ENCODE peak calls at places on chromosome 12, in five cellular contexts. One of them, this sample, is unnamed.

GRCh38 chr12:14473707-14474287 is 93.9 kb downstream of the PLBD1 start:
- DNase-seq in H9: no peak
- DNase-seq in NCI-H1105: peak
- DNase-seq in NCI-H2029: peak
- DNase-seq in HuH-7.5: no peak
- DNase-seq in this sample: no peak

GRCh38 chr12:116924558-116925453 is 14.1 kb downstream of the FBXW8 start:
- DNase-seq in HuH-7.5: no peak
- DNase-seq in NCI-H2029: no peak
- DNase-seq in NCI-H1105: no peak
- DNase-seq in H9: peak
- DNase-seq in this sample: no peak

GRCh38 chr12:30999723-31000122 is 73.2 kb downstream of the TSPAN11 start:
- DNase-seq in NCI-H2029: no peak
- DNase-seq in HuH-7.5: no peak
- DNase-seq in NCI-H1105: no peak
- DNase-seq in H9: no peak
- DNase-seq in this sample: no peak

GRCh38 chr12:115338566-115339294 is 654.8 kb upstream of the TBX3 start:
- DNase-seq in HuH-7.5: no peak
- DNase-seq in H9: no peak
- DNase-seq in NCI-H2029: no peak
- DNase-seq in NCI-H1105: no peak
- DNase-seq in this sample: no peak

GRCh38 chr12:82057770-82058169 is 298.6 kb upstream of the PPFIA2 start:
- DNase-seq in H9: no peak
- DNase-seq in NCI-H2029: no peak
- DNase-seq in HuH-7.5: no peak
- DNase-seq in NCI-H1105: no peak
- DNase-seq in this sample: no peak

GRCh38 chr12:5565933-5566632 is 134.2 kb downstream of the NTF3 start:
- DNase-seq in NCI-H2029: no peak
- DNase-seq in HuH-7.5: no peak
- DNase-seq in H9: peak
- DNase-seq in NCI-H1105: no peak
- DNase-seq in this sample: no peak

GRCh38 chr12:118064608-118065007 is 3.6 kb upstream of the WSB2 start:
- DNase-seq in NCI-H2029: no peak
- DNase-seq in NCI-H1105: no peak
- DNase-seq in HuH-7.5: no peak
- DNase-seq in H9: peak
- DNase-seq in this sample: peak

GRCh38 chr12:124109760-124110159 is 136.7 kb downstream of the ZNF664 start:
- DNase-seq in H9: peak
- DNase-seq in NCI-H1105: no peak
- DNase-seq in NCI-H2029: peak
- DNase-seq in HuH-7.5: no peak
- DNase-seq in this sample: peak

GRCh38 chr12:131457331-131458047 is 253.4 kb upstream of the SFSWAP start:
- DNase-seq in NCI-H1105: no peak
- DNase-seq in HuH-7.5: no peak
- DNase-seq in H9: peak
- DNase-seq in NCI-H2029: no peak
- DNase-seq in this sample: no peak

GRCh38 chr12:114371250-114371649 is 34.7 kb downstream of the TBX5 start:
- DNase-seq in H9: no peak
- DNase-seq in NCI-H1105: no peak
- DNase-seq in NCI-H2029: no peak
- DNase-seq in HuH-7.5: no peak
- DNase-seq in this sample: no peak

GRCh38 chr12:127272864-127273263 is 994.1 kb upstream of the TMEM132C start:
- DNase-seq in HuH-7.5: no peak
- DNase-seq in NCI-H2029: no peak
- DNase-seq in NCI-H1105: no peak
- DNase-seq in H9: no peak
- DNase-seq in this sample: no peak

GRCh38 chr12:43805149-43805856 is 814 bp downstream of the TWF1 start:
- DNase-seq in HuH-7.5: peak
- DNase-seq in NCI-H2029: peak
- DNase-seq in NCI-H1105: peak
- DNase-seq in H9: no peak
- DNase-seq in this sample: no peak

GRCh38 chr12:72865921-72866320 is 593.8 kb downstream of the TRHDE start:
- DNase-seq in H9: no peak
- DNase-seq in NCI-H2029: no peak
- DNase-seq in NCI-H1105: no peak
- DNase-seq in HuH-7.5: no peak
- DNase-seq in this sample: no peak

GRCh38 chr12:49619286-49619685 is 4.1 kb upstream of the PRPF40B start:
- DNase-seq in HuH-7.5: no peak
- DNase-seq in NCI-H1105: no peak
- DNase-seq in H9: no peak
- DNase-seq in NCI-H2029: no peak
- DNase-seq in this sample: no peak

GRCh38 chr12:113064395-113065125 is 8.0 kb downstream of the DTX1 start:
- DNase-seq in NCI-H1105: no peak
- DNase-seq in H9: no peak
- DNase-seq in HuH-7.5: no peak
- DNase-seq in NCI-H2029: no peak
- DNase-seq in this sample: no peak

GRCh38 chr12:34394211-34395055 is 372.1 kb downstream of the ALG10 start:
- DNase-seq in NCI-H1105: no peak
- DNase-seq in NCI-H2029: no peak
- DNase-seq in H9: peak
- DNase-seq in HuH-7.5: no peak
- DNase-seq in this sample: no peak

This sample was measured in iPS DF 6.9.